ENCODE peak calls at places on chromosomes 7 and 10, in ten cellular contexts. R, U, V, Q, I, E, Y, P, A and D are unnamed samples.

GRCh38 chr10:128008521-128009250 is 101.8 kb downstream of the PTPRE start:
- DNase-seq in R (no peak), U (no peak), V (no peak), Q (no peak), I (no peak), E (no peak), Y (peak; percentile 25), P (no peak), A (no peak), D (no peak)

GRCh38 chr10:59892697-59893096 is 13.7 kb downstream of the CCDC6 start:
- DNase-seq in R (peak; percentile 47), U (no peak), V (no peak), Q (no peak), I (no peak), E (no peak), Y (no peak), P (no peak), A (no peak), D (no peak)

GRCh38 chr7:69225544-69225943 is 372.7 kb upstream of the AUTS2 start:
- DNase-seq in R (no peak), U (no peak), V (no peak), Q (no peak), I (no peak), E (no peak), Y (no peak), P (no peak), A (no peak), D (no peak)

GRCh38 chr7:110129159-110129558 is 961.8 kb upstream of the LRRN3 start:
- DNase-seq in R (no peak), U (no peak), V (no peak), Q (no peak), I (no peak), E (peak; percentile 3), Y (no peak), P (no peak), A (no peak), D (no peak)

GRCh38 chr10:44416021-44416758 is 31.3 kb upstream of the CXCL12 start:
- DNase-seq in R (no peak), U (no peak), V (no peak), Q (no peak), I (no peak), E (no peak), Y (peak; percentile 20), P (no peak), A (peak; percentile 25), D (peak; percentile 28)

GRCh38 chr7:82705831-82706230 is 262.3 kb upstream of the CACNA2D1 start:
- DNase-seq in R (no peak), U (no peak), V (no peak), Q (no peak), I (no peak), E (peak; percentile 17), Y (no peak), P (peak; percentile 15), A (no peak), D (no peak)

GRCh38 chr7:128665057-128665456 is 7.0 kb upstream of the GARIN1A start:
- DNase-seq in R (no peak), U (no peak), V (no peak), Q (peak; percentile 27), I (no peak), E (no peak), Y (no peak), P (peak; percentile 71), A (no peak), D (no peak)

GRCh38 chr7:75639893-75640600 is 98.7 kb downstream of the HIP1 start:
- DNase-seq in R (no peak), U (no peak), V (no peak), Q (peak; percentile 5), I (no peak), E (peak; percentile 46), Y (no peak), P (no peak), A (no peak), D (no peak)

GRCh38 chr7:100582041-100582579 is 3.8 kb downstream of the LRCH4 start:
- DNase-seq in R (no peak), U (no peak), V (no peak), Q (no peak), I (no peak), E (no peak), Y (peak; percentile 54), P (no peak), A (no peak), D (no peak)

GRCh38 chr7:79953130-79953529 is 181.5 kb upstream of the GNAI1 start:
- DNase-seq in R (no peak), U (no peak), V (no peak), Q (no peak), I (no peak), E (no peak), Y (no peak), P (no peak), A (no peak), D (no peak)

GRCh38 chr7:17898111-17898510 is 42.2 kb downstream of the SNX13 start:
- DNase-seq in R (no peak), U (peak; percentile 66), V (no peak), Q (no peak), I (no peak), E (no peak), Y (no peak), P (no peak), A (no peak), D (no peak)

GRCh38 chr10:61170594-61170993 is 226.6 kb upstream of the RHOBTB1 start:
- DNase-seq in R (no peak), U (no peak), V (no peak), Q (no peak), I (no peak), E (no peak), Y (no peak), P (no peak), A (no peak), D (no peak)

GRCh38 chr7:45681596-45682357 is 107.6 kb downstream of the ADCY1 start:
- DNase-seq in R (no peak), U (peak; percentile 48), V (no peak), Q (no peak), I (no peak), E (no peak), Y (peak; percentile 14), P (no peak), A (no peak), D (no peak)

GRCh38 chr10:113015201-113015600 is 65.2 kb downstream of the TCF7L2 start:
- DNase-seq in R (no peak), U (no peak), V (no peak), Q (no peak), I (no peak), E (peak; percentile 49), Y (no peak), P (no peak), A (no peak), D (no peak)

GRCh38 chr10:54594289-54594688 is 206.7 kb downstream of the PCDH15 start:
- DNase-seq in R (no peak), U (no peak), V (no peak), Q (no peak), I (no peak), E (no peak), Y (no peak), P (no peak), A (no peak), D (no peak)

GRCh38 chr10:48604408-48605263 is at the start of gene ARHGAP22:
- DNase-seq in R (peak; percentile 78), U (peak; percentile 73), V (peak; percentile 8), Q (peak; percentile 73), I (peak; percentile 29), E (no peak), Y (peak; percentile 42), P (peak; percentile 30), A (peak; percentile 70), D (peak; percentile 42)

GRCh38 chr10:110775022-110775379 is 96.7 kb upstream of the PDCD4 start:
- DNase-seq in R (no peak), U (no peak), V (no peak), Q (no peak), I (no peak), E (no peak), Y (no peak), P (no peak), A (no peak), D (no peak)

GRCh38 chr10:74766501-74766900 is 59.9 kb upstream of the KAT6B start:
- DNase-seq in R (no peak), U (no peak), V (no peak), Q (no peak), I (no peak), E (no peak), Y (no peak), P (no peak), A (peak; percentile 65), D (no peak)

GRCh38 chr10:26389533-26389932 is 48.6 kb upstream of the APBB1IP start:
- DNase-seq in R (no peak), U (no peak), V (no peak), Q (no peak), I (no peak), E (no peak), Y (no peak), P (no peak), A (no peak), D (no peak)

GRCh38 chr7:55641811-55642210 is 69.5 kb upstream of the VOPP1 start:
- DNase-seq in R (no peak), U (no peak), V (no peak), Q (no peak), I (no peak), E (no peak), Y (no peak), P (peak; percentile 6), A (no peak), D (no peak)

GRCh38 chr7:1697499-1698125 is 27.5 kb downstream of the ELFN1 start:
- DNase-seq in R (peak; percentile 19), U (no peak), V (no peak), Q (no peak), I (no peak), E (no peak), Y (peak; percentile 18), P (no peak), A (no peak), D (no peak)

GRCh38 chr7:105773030-105773460 is 103.4 kb downstream of the ATXN7L1 start:
- DNase-seq in R (no peak), U (no peak), V (no peak), Q (no peak), I (no peak), E (peak; percentile 70), Y (no peak), P (no peak), A (peak; percentile 52), D (no peak)

GRCh38 chr10:86255405-86256251 is 111.0 kb downstream of the GRID1 start:
- DNase-seq in R (no peak), U (no peak), V (no peak), Q (no peak), I (no peak), E (no peak), Y (no peak), P (no peak), A (no peak), D (no peak)

GRCh38 chr10:77715081-77715480 is 77.5 kb upstream of the KCNMA1 start:
- DNase-seq in R (no peak), U (no peak), V (no peak), Q (no peak), I (no peak), E (no peak), Y (no peak), P (no peak), A (no peak), D (no peak)

GRCh38 chr7:2530076-2530967 is 10.7 kb downstream of the LFNG start:
- DNase-seq in R (no peak), U (peak; percentile 58), V (no peak), Q (no peak), I (peak; percentile 55), E (no peak), Y (no peak), P (no peak), A (peak; percentile 34), D (no peak)

GRCh38 chr7:3042861-3043489 is 692 bp downstream of the CARD11 start:
- DNase-seq in R (no peak), U (no peak), V (no peak), Q (no peak), I (peak; percentile 54), E (no peak), Y (no peak), P (no peak), A (no peak), D (no peak)